ENCODE peak calls at places on chromosomes 3 and 15, in six cellular contexts. R is fibroblast of lung, C is NT2/D1, U is HTR-8/SVneo, W is adipocyte, L is T-helper 17 cell. Y is an unnamed sample.
A peak's percentile ranks its signal among the peaks of the same experiment; 100 is the strongest.

GRCh38 chr3:74301058-74301457 is 313.4 kb downstream of the CNTN3 start:
- DNase-seq in R (no peak), C (no peak), U (no peak), W (no peak), L (no peak), Y (no peak)

GRCh38 chr3:128143496-128143895 is 9.8 kb upstream of the EEFSEC start:
- DNase-seq in R (no peak), C (no peak), U (no peak), W (no peak), L (no peak), Y (no peak)

GRCh38 chr15:85443593-85444328 is 63.4 kb downstream of the AKAP13 start:
- DNase-seq in R (peak; percentile 65), C (no peak), U (peak; percentile 21), W (peak; percentile 39), L (no peak), Y (no peak)

GRCh38 chr3:30456263-30456662 is 150.1 kb upstream of the TGFBR2 start:
- DNase-seq in R (no peak), C (no peak), U (no peak), W (no peak), L (no peak), Y (no peak)

GRCh38 chr3:72855001-72855400 is 6.8 kb upstream of the SHQ1 start:
- DNase-seq in R (no peak), C (no peak), U (no peak), W (peak; percentile 55), L (no peak), Y (no peak)

GRCh38 chr3:71504250-71505036 is 79.1 kb downstream of the FOXP1 start:
- DNase-seq in R (peak; percentile 99), C (no peak), U (peak; percentile 70), W (peak; percentile 86), L (no peak), Y (no peak)

GRCh38 chr3:180871901-180872300 is 40.6 kb upstream of the FXR1 start:
- DNase-seq in R (peak; percentile 74), C (no peak), U (no peak), W (peak; percentile 12), L (no peak), Y (no peak)

GRCh38 chr3:124229407-124229806 is 237.5 kb upstream of the ROPN1 start:
- DNase-seq in R (peak; percentile 62), C (no peak), U (no peak), W (no peak), L (no peak), Y (no peak)

GRCh38 chr3:184335661-184336483 is 1.5 kb upstream of the FAM131A start:
- DNase-seq in R (peak; percentile 76), C (peak; percentile 85), U (peak; percentile 82), W (peak; percentile 93), L (peak; percentile 82), Y (peak; percentile 96)

GRCh38 chr3:189590223-189590622 is 41.0 kb upstream of the TP63 start:
- DNase-seq in R (no peak), C (no peak), U (no peak), W (no peak), L (no peak), Y (no peak)

GRCh38 chr3:21942328-21942727 is 191.3 kb upstream of the ZNF385D start:
- DNase-seq in R (peak; percentile 87), C (no peak), U (peak; percentile 34), W (peak; percentile 21), L (no peak), Y (no peak)

GRCh38 chr15:74790080-74790916 is 8.4 kb downstream of the CSK start:
- DNase-seq in R (peak; percentile 94), C (no peak), U (peak; percentile 54), W (peak; percentile 44), L (no peak), Y (peak; percentile 73)

GRCh38 chr3:50515565-50516047 is 12.2 kb upstream of the CACNA2D2 start:
- DNase-seq in R (no peak), C (no peak), U (no peak), W (peak; percentile 38), L (no peak), Y (peak; percentile 40)

GRCh38 chr15:59688383-59688887 is 685 bp downstream of the BNIP2 start:
- DNase-seq in R (peak; percentile 73), C (no peak), U (peak; percentile 12), W (peak; percentile 85), L (no peak), Y (no peak)

GRCh38 chr15:93438310-93438709 is 349.3 kb upstream of the RGMA start:
- DNase-seq in R (no peak), C (no peak), U (no peak), W (no peak), L (no peak), Y (no peak)

GRCh38 chr3:180408654-180409053 is 193.3 kb upstream of the TTC14 start:
- DNase-seq in R (peak; percentile 67), C (no peak), U (no peak), W (no peak), L (no peak), Y (no peak)

GRCh38 chr15:82570721-82571519 is 30.7 kb upstream of the RPS17 start:
- DNase-seq in R (peak; percentile 67), C (no peak), U (no peak), W (no peak), L (no peak), Y (no peak)

GRCh38 chr3:100057716-100058575 is 56.4 kb downstream of the FILIP1L start:
- DNase-seq in R (peak; percentile 56), C (no peak), U (no peak), W (no peak), L (no peak), Y (no peak)

GRCh38 chr15:27701956-27702355 is 397.2 kb downstream of the OCA2 start:
- DNase-seq in R (no peak), C (no peak), U (no peak), W (no peak), L (no peak), Y (no peak)

GRCh38 chr15:51884517-51885236 is 55.2 kb downstream of the TMOD3 start:
- DNase-seq in R (peak; percentile 61), C (no peak), U (no peak), W (no peak), L (no peak), Y (no peak)

GRCh38 chr3:24457719-24458118 is 36.9 kb downstream of the THRB start:
- DNase-seq in R (no peak), C (no peak), U (no peak), W (no peak), L (no peak), Y (no peak)

GRCh38 chr3:16512435-16513140 is 911 bp downstream of the RFTN1 start:
- DNase-seq in R (peak; percentile 26), C (no peak), U (peak; percentile 33), W (peak; percentile 47), L (peak; percentile 31), Y (peak; percentile 85)

GRCh38 chr3:117084277-117084676 is 374.7 kb downstream of the TUSC7 start:
- DNase-seq in R (no peak), C (no peak), U (no peak), W (no peak), L (no peak), Y (no peak)

GRCh38 chr15:55234104-55234799 is 37.5 kb upstream of the RSL24D1 start:
- DNase-seq in R (no peak), C (no peak), U (no peak), W (no peak), L (no peak), Y (no peak)

GRCh38 chr3:108472011-108472591 is 38.3 kb downstream of the MYH15 start:
- DNase-seq in R (peak; percentile 94), C (no peak), U (peak; percentile 58), W (peak; percentile 67), L (no peak), Y (no peak)

GRCh38 chr3:170751083-170751893 is 118.7 kb downstream of the RPL22L1 start:
- DNase-seq in R (peak; percentile 92), C (no peak), U (peak; percentile 47), W (peak; percentile 96), L (no peak), Y (no peak)

GRCh38 chr3:124707667-124708066 is 22.6 kb upstream of the UMPS start:
- DNase-seq in R (peak; percentile 84), C (peak; percentile 76), U (no peak), W (peak; percentile 89), L (no peak), Y (no peak)

GRCh38 chr15:67563961-67564570 is 21.6 kb downstream of the MAP2K5 start:
- DNase-seq in R (no peak), C (no peak), U (no peak), W (no peak), L (no peak), Y (no peak)

GRCh38 chr3:197031315-197032285 is 2.0 kb upstream of the MELTF start:
- DNase-seq in R (peak; percentile 98), C (no peak), U (peak; percentile 95), W (peak; percentile 93), L (no peak), Y (no peak)

GRCh38 chr3:73558399-73559075 is 66.2 kb downstream of the PDZRN3 start:
- DNase-seq in R (peak; percentile 44), C (no peak), U (no peak), W (peak; percentile 54), L (no peak), Y (no peak)

GRCh38 chr3:179837374-179837773 is 184.5 kb downstream of the USP13 start:
- DNase-seq in R (no peak), C (no peak), U (no peak), W (peak; percentile 47), L (no peak), Y (no peak)

GRCh38 chr3:14522129-14522691 is 17.9 kb downstream of the GRIP2 start:
- DNase-seq in R (no peak), C (no peak), U (no peak), W (no peak), L (no peak), Y (peak; percentile 18)

GRCh38 chr15:40302981-40303380 is 4.8 kb downstream of the PLCB2 start:
- DNase-seq in R (no peak), C (no peak), U (no peak), W (no peak), L (no peak), Y (no peak)

GRCh38 chr3:53263907-53264306 is 8.1 kb upstream of the TKT start:
- DNase-seq in R (no peak), C (no peak), U (no peak), W (no peak), L (no peak), Y (no peak)

Y was measured in left lung.